ENCODE peak calls at places on chromosomes 6 and 20, in four cellular contexts. T is A549, Q is HepG2, W is H1. C is an unnamed sample.
A peak's percentile ranks its signal among the peaks of the same experiment; 100 is the strongest.

GRCh38 chr6:145583753-145584152 is 151.6 kb downstream of the EPM2A start:
- DNase-seq in W (no peak), Q (no peak), T (no peak), C (no peak)

GRCh38 chr20:50015993-50016770 is 33.4 kb downstream of the SNAI1 start:
- DNase-seq in T (no peak), W (no peak), Q (peak; percentile 66), C (peak; percentile 65)

GRCh38 chr6:47343631-47344421 is 34.1 kb upstream of the TNFRSF21 start:
- DNase-seq in Q (no peak), T (no peak), W (no peak), C (no peak)

GRCh38 chr20:46562373-46563169 is 12.1 kb upstream of the OCSTAMP start:
- DNase-seq in W (peak; percentile 50), T (peak; percentile 50), Q (peak; percentile 87), C (peak; percentile 81)

GRCh38 chr6:9292975-9293374 is 857.6 kb upstream of the SLC35B3 start:
- DNase-seq in T (no peak), Q (no peak), W (no peak), C (no peak)

GRCh38 chr6:14540859-14541540 is 423.4 kb downstream of the CD83 start:
- DNase-seq in W (no peak), Q (no peak), T (no peak), C (no peak)

GRCh38 chr6:153108320-153108719 is 22.8 kb downstream of the RGS17 start:
- DNase-seq in Q (no peak), W (no peak), T (no peak), C (no peak)

GRCh38 chr20:57698191-57698866 is 11.5 kb downstream of the PMEPA1 start:
- DNase-seq in Q (peak; percentile 31), W (no peak), T (peak; percentile 95), C (no peak)

GRCh38 chr20:50277064-50277415 is 86.4 kb downstream of the CEBPB start:
- DNase-seq in T (no peak), Q (no peak), W (no peak), C (no peak)

GRCh38 chr6:116084284-116084683 is 16.4 kb upstream of the NT5DC1 start:
- DNase-seq in T (no peak), Q (no peak), W (no peak), C (no peak)

GRCh38 chr20:45993197-45993951 is 15.3 kb upstream of the MMP9 start:
- DNase-seq in W (no peak), T (peak; percentile 88), Q (peak; percentile 56), C (no peak)

GRCh38 chr6:39189915-39190544 is 39.2 kb downstream of the KCNK5 start:
- DNase-seq in W (peak; percentile 27), Q (peak; percentile 40), T (peak; percentile 49), C (peak; percentile 58)

GRCh38 chr6:47292944-47293343 is 16.8 kb downstream of the TNFRSF21 start:
- DNase-seq in Q (peak; percentile 24), T (no peak), W (no peak), C (no peak)

GRCh38 chr6:44667226-44667625 is 279.7 kb downstream of the CDC5L start:
- DNase-seq in T (no peak), Q (peak; percentile 20), W (no peak), C (no peak)

GRCh38 chr6:151690768-151691562 is 116.5 kb upstream of the ESR1 start:
- DNase-seq in Q (no peak), W (no peak), T (no peak), C (no peak)

GRCh38 chr6:168133707-168134398 is 54.8 kb upstream of the FRMD1 start:
- DNase-seq in Q (no peak), W (no peak), T (no peak), C (no peak)

GRCh38 chr6:40386200-40386599 is 201.0 kb downstream of the LRFN2 start:
- DNase-seq in W (no peak), T (no peak), Q (no peak), C (no peak)

GRCh38 chr6:90611543-90611864 is 24.6 kb upstream of the MAP3K7 start:
- DNase-seq in W (no peak), Q (no peak), T (no peak), C (no peak)

GRCh38 chr6:152318278-152318677 is 318.9 kb downstream of the SYNE1 start:
- DNase-seq in Q (no peak), W (no peak), T (no peak), C (no peak)

GRCh38 chr20:32433311-32434021 is 75.3 kb downstream of the ASXL1 start:
- DNase-seq in W (no peak), T (no peak), Q (no peak), C (no peak)

GRCh38 chr20:4076671-4077070 is 61.3 kb upstream of the RNF24 start:
- DNase-seq in Q (no peak), T (no peak), W (no peak), C (no peak)

GRCh38 chr6:160141001-160141726 is 19.5 kb downstream of the SLC22A1 start:
- DNase-seq in W (no peak), T (no peak), Q (no peak), C (no peak)

GRCh38 chr6:37048851-37049734 is 43.6 kb downstream of the FGD2 start:
- DNase-seq in T (no peak), W (no peak), Q (no peak), C (peak; percentile 50)

GRCh38 chr6:37050854-37051137 is 45.3 kb downstream of the FGD2 start:
- DNase-seq in W (no peak), Q (no peak), T (no peak), C (no peak)

GRCh38 chr6:37049735-37049989 is 44.2 kb downstream of the FGD2 start:
- DNase-seq in T (no peak), W (no peak), Q (no peak), C (no peak)

GRCh38 chr6:37051138-37052026 is 45.9 kb downstream of the FGD2 start:
- DNase-seq in Q (peak; percentile 70), T (peak; percentile 78), W (peak; percentile 47), C (peak; percentile 86)

DNA sequence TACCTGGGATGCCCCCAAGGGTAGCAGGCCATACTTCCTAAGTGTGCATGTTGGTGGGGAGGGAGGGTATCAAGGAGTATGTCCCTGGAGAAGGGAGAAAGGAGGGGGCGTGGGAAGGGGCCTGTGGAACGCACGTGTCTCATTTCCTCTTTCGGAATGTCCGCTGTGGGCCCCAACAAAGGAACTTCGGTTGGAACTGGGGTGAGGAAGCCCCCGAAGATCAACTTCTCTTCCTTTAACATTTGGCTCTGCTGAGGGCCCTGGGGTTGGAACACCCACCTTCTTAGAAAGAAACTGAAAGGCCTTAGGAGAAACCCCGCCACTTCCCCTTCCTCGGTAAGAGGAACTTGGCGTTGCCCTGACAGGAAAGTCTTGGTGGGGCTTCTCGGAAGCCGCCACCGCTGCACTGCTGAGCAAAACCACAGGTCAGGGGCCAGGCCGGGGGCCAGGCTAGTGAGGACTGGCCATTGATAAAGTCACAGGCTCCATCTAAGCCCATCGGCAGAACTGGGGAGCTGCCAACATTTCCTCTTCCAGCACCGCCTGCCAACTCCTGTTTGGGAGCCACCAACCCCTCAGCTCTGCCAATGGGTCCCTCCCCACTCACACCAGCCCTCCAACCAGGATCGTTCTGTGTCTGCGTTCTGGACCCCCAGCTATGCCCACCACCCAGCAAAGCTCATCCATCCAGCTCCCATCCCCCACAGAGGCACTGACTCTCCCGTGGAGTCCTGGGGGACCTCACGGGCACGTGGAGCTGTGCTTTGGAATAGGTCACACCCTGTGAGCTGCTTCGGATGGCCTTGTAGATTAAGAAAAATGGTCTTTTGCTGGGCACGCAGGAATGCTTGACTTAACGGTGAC is 44.8 kb downstream of the FGD2 start:
- DNase-seq in Q (no peak), W (no peak), T (no peak), C (peak; percentile 72)
- TF ChIP-seq RNF2 in Q (no peak), W (no peak), T (no peak), C (peak; percentile 97)

GRCh38 chr6:31952890-31953289 is 5.9 kb downstream of the NELFE start:
- DNase-seq in Q (no peak), W (no peak), T (no peak), C (no peak)
- H3K4me3 ChIP-seq in Q (no peak overlapping the region), W (no peak overlapping the region), T (no peak overlapping the region), C (no peak overlapping the region)

GRCh38 chr6:111092006-111092405 is 4.7 kb downstream of the SLC16A10 start:
- DNase-seq in W (no peak), Q (no peak), T (no peak), C (no peak)

GRCh38 chr6:111101987-111102386 is 14.7 kb downstream of the SLC16A10 start:
- DNase-seq in W (no peak), Q (no peak), T (no peak), C (no peak)

GRCh38 chr6:111090766-111091165 is 3.5 kb downstream of the SLC16A10 start:
- DNase-seq in Q (no peak), W (no peak), T (no peak), C (no peak)

GRCh38 chr6:111098597-111098996 is 11.3 kb downstream of the SLC16A10 start:
- DNase-seq in W (no peak), T (no peak), Q (peak; percentile 15), C (no peak)

DNA sequence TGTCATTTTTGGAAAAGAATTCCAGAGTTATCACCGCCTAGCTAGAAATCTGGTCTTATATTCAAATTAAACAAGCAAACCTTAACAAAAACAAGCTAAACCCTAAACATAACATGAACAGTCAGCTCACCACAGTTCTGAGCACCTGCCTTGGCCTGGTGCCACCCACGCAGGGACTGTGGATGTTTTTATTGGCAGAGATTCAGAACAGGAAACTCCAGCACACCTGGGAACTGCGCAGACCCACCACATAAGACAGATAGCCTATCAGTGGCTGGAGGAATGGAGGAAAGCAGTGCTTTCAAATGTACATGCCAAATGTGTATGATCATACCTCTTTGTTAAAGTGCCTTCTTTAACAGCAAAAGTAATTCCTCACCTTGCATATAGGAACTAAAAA is 8.9 kb downstream of the SLC16A10 start:
- DNase-seq in Q (no peak), W (no peak), T (no peak), C (no peak)
- TF ChIP-seq RNF2 in Q (no peak), W (no peak), T (no peak), C (no peak)

DNA sequence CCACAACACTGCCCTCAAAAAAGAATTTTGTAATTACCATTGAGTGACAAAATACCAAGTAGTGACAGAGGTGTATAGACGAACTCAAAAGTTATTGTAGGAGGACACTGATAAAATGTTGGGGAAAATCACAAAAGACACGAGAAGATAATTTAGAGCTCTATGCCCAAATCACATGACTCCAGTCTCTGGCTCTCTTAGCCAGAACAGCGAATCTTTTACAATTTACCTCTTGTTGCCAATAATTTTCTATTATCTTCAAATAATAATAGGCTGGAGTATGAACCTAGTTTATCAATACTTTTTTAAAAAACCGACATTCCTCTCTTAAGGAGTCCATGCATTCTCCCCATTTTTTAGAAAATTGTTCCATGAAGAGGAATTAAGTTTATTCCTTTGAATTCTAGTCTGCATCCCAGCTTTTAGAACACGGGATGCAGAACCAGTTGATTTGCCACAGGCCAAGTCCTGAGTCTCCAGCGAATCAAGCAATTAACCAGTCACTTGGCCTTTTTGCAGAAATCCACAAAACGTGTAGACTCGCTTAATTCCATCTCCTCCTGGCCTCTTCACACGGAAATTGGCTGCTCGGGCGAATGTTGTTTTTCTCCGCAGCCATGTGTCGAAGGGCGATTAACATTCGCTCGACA is 507 bp upstream of the RIPPLY2 start:
- DNase-seq in W (no peak), Q (no peak), T (no peak), C (no peak)
- H3K4me3 ChIP-seq in W (peak overlapping the region; percentile 73), Q (no peak overlapping the region), T (peak overlapping the region; percentile 44), C (no peak overlapping the region)